ENCODE peak calls at places on chromosomes 16 and 17, in four cellular contexts. N is GM23248; Y is A549; M is CD8-positive, alpha-beta memory T cell. A is an unnamed sample.
A peak's percentile ranks its signal among the peaks of the same experiment; 100 is the strongest.

GRCh38 chr16:87897563-87898505 is 28.5 kb upstream of the SLC7A5 start:
- DNase-seq in N (no peak), Y (no peak), M (peak; percentile 72), A (no peak)

GRCh38 chr17:79728908-79729471 is 1.8 kb upstream of the ENPP7 start:
- DNase-seq in N (no peak), Y (no peak), M (no peak), A (no peak)

GRCh38 chr16:67210069-67210937 is 11.4 kb downstream of the ELMO3 start:
- DNase-seq in N (no peak), Y (no peak), M (peak; percentile 42), A (no peak)

GRCh38 chr17:19316756-19317358 is 45.7 kb downstream of the B9D1 start:
- DNase-seq in N (no peak), Y (no peak), M (no peak), A (no peak)

GRCh38 chr17:2936351-2936750 is 127.1 kb downstream of the OR1D5 start:
- DNase-seq in N (no peak), Y (no peak), M (no peak), A (no peak)

GRCh38 chr17:62398891-62399290 is 18.5 kb downstream of the EFCAB3 start:
- DNase-seq in N (no peak), Y (no peak), M (no peak), A (no peak)

GRCh38 chr16:67284699-67285646 is 5.6 kb downstream of the PLEKHG4 start:
- DNase-seq in N (peak; percentile 32), Y (peak; percentile 61), M (peak; percentile 41), A (peak; percentile 62)

GRCh38 chr16:86975445-86975844 is 341.7 kb downstream of the C16orf95 start:
- DNase-seq in N (peak; percentile 66), Y (peak; percentile 64), M (no peak), A (no peak)

GRCh38 chr17:58269557-58270291 is 11.0 kb downstream of the MPO start:
- DNase-seq in N (no peak), Y (no peak), M (no peak), A (no peak)

GRCh38 chr16:75288596-75289120 is 37.2 kb upstream of the BCAR1 start:
- DNase-seq in N (no peak), Y (no peak), M (peak; percentile 75), A (no peak)

GRCh38 chr16:2296662-2297505 is 29.0 kb upstream of the RNPS1 start:
- DNase-seq in N (peak; percentile 44), Y (peak; percentile 22), M (no peak), A (peak; percentile 41)

GRCh38 chr17:63476494-63476856 is 386 bp upstream of the ACE start:
- DNase-seq in N (peak; percentile 46), Y (no peak), M (no peak), A (peak; percentile 71)

GRCh38 chr17:54968954-54969400 is 412 bp downstream of the STXBP4 start:
- DNase-seq in N (peak; percentile 66), Y (no peak), M (peak; percentile 60), A (no peak)

GRCh38 chr17:9576521-9577401 is at the start of gene CFAP52:
- DNase-seq in N (peak; percentile 90), Y (peak; percentile 84), M (peak; percentile 83), A (peak; percentile 74)

GRCh38 chr17:74646231-74646630 is 22.7 kb upstream of the CD300E start:
- DNase-seq in N (peak; percentile 30), Y (peak; percentile 74), M (no peak), A (no peak)

DNA sequence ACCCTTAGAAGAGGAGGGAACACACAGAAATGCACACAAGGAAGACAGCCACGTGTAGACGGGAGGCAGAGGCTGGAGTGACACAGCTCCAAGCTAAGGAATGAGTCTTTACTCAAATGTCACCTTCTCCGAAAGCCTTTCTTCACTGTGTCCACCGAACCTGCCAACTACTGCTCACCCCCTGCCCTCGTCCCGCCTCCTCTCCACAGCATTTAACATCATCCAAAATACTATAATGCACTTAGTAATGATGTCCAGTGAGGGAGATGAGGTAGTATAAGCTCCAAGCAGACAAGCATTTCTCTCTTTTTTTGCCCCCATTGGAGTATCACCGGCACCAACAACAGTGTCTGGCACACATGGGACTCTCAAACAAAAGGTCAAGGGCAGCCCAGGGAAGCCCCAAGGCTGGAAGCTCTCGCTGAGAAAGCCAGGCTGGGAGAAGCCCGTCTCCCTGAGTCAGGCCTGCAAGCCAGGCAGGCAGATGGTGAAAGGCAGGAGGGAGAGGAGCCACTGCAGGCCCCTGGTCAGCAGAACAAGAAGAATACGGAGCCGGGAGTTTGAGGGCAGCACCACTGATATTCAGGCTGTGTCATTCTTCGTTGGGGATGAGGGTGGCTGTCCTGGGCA is 25.9 kb downstream of the ZFHX3 start:
- DNase-seq in N (no peak), Y (no peak), M (no peak), A (no peak)
- H3K4me1 ChIP-seq in N (peaks cover 32% of the 10 kb centered on the region), Y (peaks cover 82% of the 10 kb centered on the region), M (no peaks in the 10 kb centered on the region), A (peaks cover 30% of the 10 kb centered on the region)

GRCh38 chr16:81755915-81756644 is 23.0 kb upstream of the PLCG2 start:
- DNase-seq in N (no peak), Y (no peak), M (no peak), A (no peak)
- H3K4me3 ChIP-seq in N (no peak overlapping the region), Y (no peak overlapping the region), M (no peak overlapping the region), A (no peak overlapping the region)

DNA sequence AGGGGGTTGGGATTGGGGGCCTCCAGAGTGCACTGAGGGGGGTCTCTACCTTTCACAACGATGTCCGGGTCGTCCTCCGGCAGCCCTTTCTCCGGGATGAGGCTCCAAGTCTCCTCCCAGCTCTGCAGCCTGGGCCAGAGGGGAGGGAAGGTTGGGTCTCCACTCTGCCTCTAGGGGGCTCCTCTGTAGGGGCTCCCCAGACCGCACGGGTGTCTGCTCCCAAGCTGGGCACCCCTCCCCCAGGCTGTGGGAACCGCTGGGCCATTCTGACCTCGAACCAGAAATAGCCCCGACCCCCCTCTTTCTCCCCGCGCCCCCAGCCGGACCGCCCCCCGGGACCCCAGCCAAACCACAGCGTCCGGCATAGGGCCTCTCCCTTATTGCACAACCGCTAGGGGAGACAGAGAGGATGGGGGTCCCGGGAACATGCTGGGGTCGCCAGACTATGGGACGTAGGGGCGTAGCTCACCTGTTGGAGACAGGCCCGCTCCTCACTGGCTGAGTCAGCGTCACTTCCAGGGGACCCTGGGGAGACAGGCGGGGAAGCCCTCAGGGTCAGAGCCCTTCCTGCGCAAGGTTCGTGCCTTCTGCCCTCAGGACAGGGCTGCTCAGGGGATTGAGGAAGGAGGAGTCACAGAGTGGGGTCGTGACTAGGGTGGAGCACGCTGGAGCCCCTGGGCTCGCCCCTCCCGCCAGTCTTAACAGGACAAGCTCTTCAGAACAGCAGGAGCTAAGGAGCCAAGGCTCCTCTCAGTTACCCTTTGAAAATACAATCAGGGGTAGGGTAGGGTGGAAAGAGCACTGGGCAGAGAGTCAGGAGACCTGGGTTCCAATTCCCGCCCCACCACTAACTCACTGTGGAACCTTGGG is 2.7 kb downstream of the PLEKHH3 start:
- DNase-seq in N (peak; percentile 70), Y (peak; percentile 95), M (peak; percentile 60), A (peak; percentile 31)
- H3K4me1 ChIP-seq in N (peaks cover 30% of the 10 kb centered on the region), Y (peaks cover 40% of the 10 kb centered on the region), M (peaks cover 61% of the 10 kb centered on the region), A (peaks cover 18% of the 10 kb centered on the region)

DNA sequence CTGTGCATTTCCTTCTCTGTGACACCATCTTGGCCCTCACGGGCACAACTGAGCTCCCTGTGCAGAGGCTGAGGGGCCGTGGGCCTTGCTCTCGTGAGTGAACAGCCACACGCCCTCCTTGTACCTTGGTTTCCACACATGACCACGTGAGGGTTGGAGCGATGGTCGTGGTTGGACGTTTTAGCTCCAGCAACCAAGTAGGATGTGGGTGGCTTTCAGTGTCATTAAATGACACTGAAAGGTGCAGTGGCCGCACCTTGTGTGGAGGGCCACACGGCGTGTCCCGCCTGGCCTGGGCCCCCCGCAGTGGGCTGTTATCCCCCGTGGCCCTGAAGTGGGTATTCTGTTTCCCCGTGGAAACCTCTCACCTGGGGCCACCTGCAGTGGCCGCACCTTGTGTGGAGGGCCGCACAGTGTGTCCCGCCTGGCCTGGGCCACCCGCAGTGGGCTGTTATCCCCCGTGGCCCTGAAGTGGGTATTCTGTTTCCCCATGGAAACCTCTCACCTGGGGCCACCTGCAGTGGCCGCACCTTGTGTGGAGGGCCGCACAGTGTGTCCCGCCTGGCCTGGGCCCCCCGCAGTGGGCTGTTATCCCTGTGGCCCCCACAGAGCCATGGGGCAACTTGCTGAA is 28.2 kb downstream of the ACSF3 start:
- DNase-seq in N (no peak), Y (no peak), M (peak; percentile 44), A (no peak)
- H3K4me3 ChIP-seq in N (no peak overlapping the region), Y (no peak overlapping the region), M (no peak overlapping the region), A (no peak overlapping the region)

GRCh38 chr16:47861999-47862398 is 293.8 kb downstream of the ABCC12 start:
- DNase-seq in N (no peak), Y (no peak), M (no peak), A (no peak)

GRCh38 chr16:47872228-47872627 is 283.6 kb downstream of the ABCC12 start:
- DNase-seq in N (no peak), Y (no peak), M (no peak), A (no peak)

DNA sequence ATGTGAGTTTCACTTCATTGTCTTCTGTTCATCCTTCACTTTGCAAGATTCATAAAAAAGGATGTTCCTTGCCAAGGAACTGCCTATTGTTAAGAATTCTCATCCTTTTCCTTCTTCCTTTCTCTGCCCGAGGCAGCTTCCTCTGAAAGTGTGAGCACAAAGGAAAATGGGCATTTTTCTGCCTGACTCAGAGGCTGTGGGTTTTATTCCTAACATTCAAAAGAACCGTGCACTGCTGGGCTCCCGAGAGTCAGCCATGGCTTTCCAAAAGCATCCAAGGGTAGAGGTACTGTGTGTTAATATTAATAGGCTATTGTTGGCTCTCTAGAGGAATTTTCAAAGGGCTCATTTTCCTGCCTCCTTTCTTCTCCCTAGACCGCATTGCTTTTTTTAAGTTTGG is 289.4 kb downstream of the ABCC12 start:
- DNase-seq in N (no peak), Y (no peak), M (no peak), A (no peak)
- H3K4me1 ChIP-seq in N (no peaks in the 10 kb centered on the region), Y (peaks cover 5% of the 10 kb centered on the region), M (no peaks in the 10 kb centered on the region), A (peaks cover 7% of the 10 kb centered on the region)

GRCh38 chr17:49708515-49709161 is 874 bp upstream of the SLC35B1 start:
- DNase-seq in N (peak; percentile 70), Y (no peak), M (no peak), A (no peak)
- H3K4me3 ChIP-seq in N (peak overlapping the region; percentile 99), Y (peak overlapping the region; percentile 87), M (no peak overlapping the region), A (peak overlapping the region; percentile 38)